ENCODE peak calls at places on chromosome 2, in four cellular contexts. I is osteocyte; O is activated naive CD8-positive, alpha-beta T cell treated with anti-CD3 and anti-CD28 coated beads, Interleukin-2, amount 50 U/mL, for 24 hours; A is activated naive CD4-positive, alpha-beta T cell treated with anti-CD3 and anti-CD28 coated beads for 36 hours. B is an unnamed sample.
A peak's percentile ranks its signal among the peaks of the same experiment; 100 is the strongest.

GRCh38 chr2:46229134-46230063 is 67.8 kb upstream of the EPAS1 start:
- DNase-seq in I (no peak), O (peak; percentile 15), A (peak; percentile 29), B (no peak)

GRCh38 chr2:202373490-202373889 is 2.6 kb upstream of the BMPR2 start:
- DNase-seq in I (peak; percentile 65), O (no peak), A (no peak), B (no peak)

GRCh38 chr2:200218645-200219044 is 87.8 kb upstream of the SPATS2L start:
- DNase-seq in I (no peak), O (no peak), A (no peak), B (no peak)

GRCh38 chr2:235694721-235695601 is 201.1 kb downstream of the AGAP1 start:
- DNase-seq in I (no peak), O (no peak), A (no peak), B (no peak)

GRCh38 chr2:72173640-72174321 is 26.1 kb upstream of the CYP26B1 start:
- DNase-seq in I (no peak), O (no peak), A (no peak), B (no peak)

GRCh38 chr2:143533846-143534245 is 404.6 kb downstream of the ARHGAP15 start:
- DNase-seq in I (no peak), O (no peak), A (no peak), B (no peak)

GRCh38 chr2:108414945-108415344 is 34.1 kb upstream of the GCC2 start:
- DNase-seq in I (no peak), O (no peak), A (no peak), B (no peak)

GRCh38 chr2:85662899-85663683 is 4.9 kb downstream of the SFTPB start:
- DNase-seq in I (no peak), O (no peak), A (no peak), B (no peak)

B was measured in type B pancreatic cell.